ENCODE peak calls at places on chromosomes 2 and 18, in five cellular contexts. P is adrenal gland, J is neural crest cell, M is esophagus squamous epithelium, I is ascending aorta. E is an unnamed sample.

GRCh38 chr2:121489284-121489683 is 41.4 kb upstream of the RNU4ATAC start:
- DNase-seq in M (no peak), I (no peak), P (no peak), J (no peak), E (no peak)

GRCh38 chr2:141341444-141341843 is 789.4 kb downstream of the LRP1B start:
- DNase-seq in M (no peak), P (no peak), J (no peak), I (no peak), E (no peak)

GRCh38 chr2:9629222-9630000 is 1.4 kb downstream of the YWHAQ start:
- DNase-seq in P (peak), M (no peak), J (no peak), I (no peak), E (no peak)

GRCh38 chr2:210503622-210504300 is 27.2 kb upstream of the LANCL1 start:
- DNase-seq in P (no peak), I (no peak), J (no peak), M (no peak), E (no peak)

GRCh38 chr18:22171263-22171838 is 2.0 kb downstream of the GATA6 start:
- DNase-seq in M (no peak), J (no peak), I (no peak), P (peak), E (no peak)

GRCh38 chr2:98277156-98277859 is 68.9 kb upstream of the CNGA3 start:
- DNase-seq in M (no peak), J (no peak), I (peak), P (peak), E (no peak)

GRCh38 chr2:3770724-3771415 is 67.5 kb downstream of the DCDC2C start:
- DNase-seq in M (no peak), J (no peak), I (no peak), P (no peak), E (no peak)

GRCh38 chr18:78973357-78974083 is 6.1 kb upstream of the SALL3 start:
- DNase-seq in J (no peak), I (no peak), M (no peak), P (no peak), E (no peak)

GRCh38 chr18:44715245-44715644 is 34.6 kb downstream of the SETBP1 start:
- DNase-seq in J (no peak), M (no peak), P (no peak), I (no peak), E (no peak)

GRCh38 chr2:102514061-102514785 is 41.2 kb downstream of the SLC9A4 start:
- DNase-seq in P (peak), M (no peak), J (no peak), I (no peak), E (peak)

GRCh38 chr18:55256568-55257289 is 297.5 kb upstream of the CCDC68 start:
- DNase-seq in I (no peak), P (no peak), M (no peak), J (no peak), E (no peak)

GRCh38 chr2:58054264-58054663 is 7.7 kb downstream of the VRK2 start:
- DNase-seq in M (no peak), J (no peak), P (no peak), I (no peak), E (no peak)

GRCh38 chr2:160652236-160652635 is 158.6 kb upstream of the RBMS1 start:
- DNase-seq in P (no peak), J (no peak), I (no peak), M (no peak), E (no peak)

GRCh38 chr2:129667586-129667985 is 311.9 kb upstream of the RAB6C start:
- DNase-seq in I (no peak), J (no peak), P (no peak), M (no peak), E (no peak)

GRCh38 chr2:46170611-46171385 is 126.4 kb upstream of the EPAS1 start:
- DNase-seq in I (no peak), P (no peak), M (no peak), J (no peak), E (no peak)

GRCh38 chr2:42163444-42164045 is 5.6 kb upstream of the EML4 start:
- DNase-seq in M (no peak), I (no peak), P (no peak), J (no peak), E (no peak)

GRCh38 chr2:28470759-28471158 is 25.1 kb upstream of the PLB1 start:
- DNase-seq in M (no peak), J (no peak), P (no peak), I (no peak), E (no peak)

GRCh38 chr2:120587997-120588336 is 147.7 kb upstream of the GLI2 start:
- DNase-seq in M (no peak), I (no peak), P (no peak), J (no peak), E (no peak)

GRCh38 chr2:75140288-75140687 is 59.0 kb downstream of the TACR1 start:
- DNase-seq in J (no peak), M (no peak), I (no peak), P (no peak), E (no peak)

GRCh38 chr2:242063364-242064249 is 194.1 kb downstream of the RTP5 start:
- DNase-seq in P (no peak), M (no peak), J (no peak), I (no peak), E (no peak)

GRCh38 chr18:505483-506122 is 5.1 kb upstream of the COLEC12 start:
- DNase-seq in P (no peak), I (no peak), M (no peak), J (no peak), E (no peak)

GRCh38 chr2:100907832-100908231 is 87.9 kb downstream of the NPAS2 start:
- DNase-seq in P (no peak), M (no peak), J (no peak), I (no peak), E (no peak)

GRCh38 chr18:38940863-38941531 is 1375.4 kb upstream of the CELF4 start:
- DNase-seq in P (no peak), M (no peak), I (no peak), J (no peak), E (no peak)

GRCh38 chr2:130743278-130743677 is 12.1 kb upstream of the AMER3 start:
- DNase-seq in I (no peak), M (no peak), P (no peak), J (no peak), E (no peak)

GRCh38 chr18:3015203-3015590 is 2.3 kb upstream of the LPIN2 start:
- DNase-seq in M (no peak), I (no peak), J (no peak), P (no peak), E (no peak)

GRCh38 chr2:217756375-217757107 is 246.3 kb downstream of the TNS1 start:
- DNase-seq in J (peak), I (peak), M (no peak), P (peak), E (no peak)

GRCh38 chr2:199279146-199279545 is 178.6 kb downstream of the SATB2 start:
- DNase-seq in I (no peak), M (no peak), J (no peak), P (no peak), E (no peak)

GRCh38 chr2:69583434-69583833 is 60.1 kb downstream of the AAK1 start:
- DNase-seq in P (no peak), J (no peak), I (no peak), M (no peak), E (no peak)

GRCh38 chr2:45652090-45653050 is 895 bp downstream of the PRKCE start:
- DNase-seq in J (peak), M (no peak), P (peak), I (peak), E (no peak)

GRCh38 chr18:44744206-44745180 is 63.8 kb downstream of the SETBP1 start:
- DNase-seq in I (no peak), M (no peak), J (peak), P (peak), E (no peak)

GRCh38 chr2:235958631-235959395 is 209.4 kb downstream of the GBX2 start:
- DNase-seq in P (no peak), J (no peak), M (no peak), I (no peak), E (no peak)

GRCh38 chr2:206229642-206230041 is 44.8 kb upstream of the ZDBF2 start:
- DNase-seq in M (no peak), P (no peak), J (no peak), I (no peak), E (no peak)

GRCh38 chr2:206232287-206233035 is 42.0 kb upstream of the ZDBF2 start:
- DNase-seq in I (no peak), J (no peak), M (no peak), P (no peak), E (no peak)

GRCh38 chr2:206231669-206232286 is 42.7 kb upstream of the ZDBF2 start:
- DNase-seq in I (no peak), P (no peak), M (no peak), J (no peak), E (no peak)

GRCh38 chr2:206225435-206226232 is 48.8 kb upstream of the ZDBF2 start:
- DNase-seq in J (no peak), P (no peak), M (no peak), I (no peak), E (no peak)

GRCh38 chr2:206230060-206230890 is 44.2 kb upstream of the ZDBF2 start:
- DNase-seq in J (no peak), M (no peak), P (no peak), I (no peak), E (no peak)
- TF ChIP-seq CTCF in J (peak), M (peak), P (no peak), I (no peak), E (no peak)

GRCh38 chr18:26164571-26164970 is 30.9 kb downstream of the PSMA8 start:
- DNase-seq in M (no peak), P (no peak), J (no peak), I (no peak), E (no peak)

GRCh38 chr18:26157326-26157725 is 23.7 kb downstream of the PSMA8 start:
- DNase-seq in I (no peak), J (no peak), M (no peak), P (no peak), E (no peak)

DNA sequence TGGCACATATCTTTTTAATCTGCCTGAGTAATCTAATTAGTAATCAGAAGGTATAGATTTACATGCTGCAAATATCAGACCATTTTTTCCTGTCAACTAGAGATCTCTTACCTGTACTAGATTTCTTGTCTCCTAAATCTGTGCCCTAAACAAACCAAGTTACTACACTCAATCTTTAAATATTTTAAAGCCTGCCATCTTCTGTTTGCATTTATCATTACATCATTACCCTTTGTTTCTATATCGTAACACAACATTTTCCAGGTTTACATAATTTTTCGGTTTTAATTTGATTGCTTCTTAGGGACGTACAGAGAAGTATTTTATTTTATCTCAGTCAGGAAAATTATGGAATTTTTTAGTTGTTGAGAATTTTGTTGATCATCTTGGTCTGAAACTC is 25.7 kb downstream of the PSMA8 start:
- DNase-seq in J (no peak), M (no peak), P (no peak), I (no peak), E (no peak)
- TF ChIP-seq CTCF in J (peak), M (no peak), P (no peak), I (no peak), E (no peak)

GRCh38 chr18:46097853-46098615 is at the start of gene ATP5F1A:
- DNase-seq in I (peak), P (peak), M (peak), J (peak), E (peak)
- TF ChIP-seq CTCF in I (no peak), P (no peak), M (no peak), J (peak), E (no peak)

GRCh38 chr2:179444056-179444455 is 179.4 kb upstream of the SESTD1 start:
- DNase-seq in P (no peak), M (no peak), I (no peak), J (no peak), E (no peak)

GRCh38 chr2:179447426-179447825 is 182.8 kb upstream of the SESTD1 start:
- DNase-seq in I (no peak), P (no peak), M (no peak), J (no peak), E (no peak)

GRCh38 chr2:179449010-179449409 is 184.4 kb upstream of the SESTD1 start:
- DNase-seq in M (no peak), I (no peak), P (no peak), J (no peak), E (no peak)

GRCh38 chr2:179446475-179447141 is 182.0 kb upstream of the SESTD1 start:
- DNase-seq in I (no peak), P (no peak), M (no peak), J (no peak), E (no peak)

DNA sequence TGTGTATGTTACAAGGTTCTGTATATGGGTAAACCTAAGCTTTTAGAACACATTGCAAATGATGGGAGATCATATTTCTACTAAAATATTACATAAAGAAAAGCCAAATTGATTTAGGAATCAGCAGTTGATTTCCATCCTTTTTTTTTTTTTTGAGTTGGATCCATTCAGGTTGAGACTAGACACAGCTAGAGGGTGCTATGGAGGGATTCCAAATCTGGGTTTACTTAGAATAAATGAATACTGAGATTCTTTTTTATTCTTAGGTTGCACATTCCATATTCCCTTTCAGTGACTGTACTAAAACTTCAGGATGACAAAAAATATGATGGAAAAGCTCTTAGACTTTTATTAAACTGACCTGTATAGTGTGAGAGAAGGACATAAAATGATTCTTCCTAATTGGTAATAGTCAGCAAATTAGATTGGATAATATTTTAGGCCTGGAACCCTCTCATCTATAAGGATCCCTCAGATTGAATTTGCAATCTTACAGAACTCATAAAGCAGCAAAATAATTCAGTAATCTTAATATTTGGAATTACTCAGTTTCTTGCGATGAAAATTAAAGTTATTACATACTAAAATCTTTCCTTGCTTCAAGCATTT is 183.3 kb upstream of the SESTD1 start:
- DNase-seq in P (no peak), J (no peak), I (no peak), M (no peak), E (no peak)
- TF ChIP-seq CTCF in P (no peak), J (no peak), I (no peak), M (no peak), E (no peak)

DNA sequence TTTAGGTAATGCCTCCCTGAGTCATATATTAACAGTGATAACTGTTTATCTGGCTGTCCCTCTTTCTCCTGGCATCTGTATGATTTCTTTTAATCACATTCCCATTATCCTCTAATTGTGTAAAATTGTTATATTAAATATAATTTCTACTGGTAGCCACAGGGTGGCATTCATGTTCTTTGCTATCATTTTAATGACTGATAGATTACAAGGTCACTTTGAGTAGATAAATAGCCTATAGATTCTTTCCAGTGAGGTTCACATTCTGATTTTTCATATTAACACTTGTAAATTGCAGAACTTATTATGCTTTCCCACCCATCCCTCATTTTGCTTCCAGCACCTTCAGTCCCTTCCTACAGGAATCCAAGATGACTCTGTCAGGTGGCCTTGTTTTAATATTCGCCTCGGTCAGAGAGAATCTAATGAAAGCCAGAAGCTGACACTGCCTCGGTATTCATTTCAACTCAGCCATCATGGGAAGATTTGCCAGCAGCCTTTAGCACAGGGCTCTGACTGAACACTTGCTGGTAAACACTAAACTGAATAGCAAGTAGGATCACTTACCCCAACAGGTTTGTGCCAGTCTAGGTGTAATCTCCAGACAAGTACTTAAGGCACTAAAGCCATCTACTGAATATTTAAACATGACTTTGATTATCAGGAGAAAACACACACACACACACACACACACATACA is 101.2 kb upstream of the FSHR start:
- DNase-seq in I (no peak), J (no peak), P (no peak), M (no peak), E (no peak)
- TF ChIP-seq CTCF in I (no peak), J (no peak), P (no peak), M (peak), E (no peak)

DNA sequence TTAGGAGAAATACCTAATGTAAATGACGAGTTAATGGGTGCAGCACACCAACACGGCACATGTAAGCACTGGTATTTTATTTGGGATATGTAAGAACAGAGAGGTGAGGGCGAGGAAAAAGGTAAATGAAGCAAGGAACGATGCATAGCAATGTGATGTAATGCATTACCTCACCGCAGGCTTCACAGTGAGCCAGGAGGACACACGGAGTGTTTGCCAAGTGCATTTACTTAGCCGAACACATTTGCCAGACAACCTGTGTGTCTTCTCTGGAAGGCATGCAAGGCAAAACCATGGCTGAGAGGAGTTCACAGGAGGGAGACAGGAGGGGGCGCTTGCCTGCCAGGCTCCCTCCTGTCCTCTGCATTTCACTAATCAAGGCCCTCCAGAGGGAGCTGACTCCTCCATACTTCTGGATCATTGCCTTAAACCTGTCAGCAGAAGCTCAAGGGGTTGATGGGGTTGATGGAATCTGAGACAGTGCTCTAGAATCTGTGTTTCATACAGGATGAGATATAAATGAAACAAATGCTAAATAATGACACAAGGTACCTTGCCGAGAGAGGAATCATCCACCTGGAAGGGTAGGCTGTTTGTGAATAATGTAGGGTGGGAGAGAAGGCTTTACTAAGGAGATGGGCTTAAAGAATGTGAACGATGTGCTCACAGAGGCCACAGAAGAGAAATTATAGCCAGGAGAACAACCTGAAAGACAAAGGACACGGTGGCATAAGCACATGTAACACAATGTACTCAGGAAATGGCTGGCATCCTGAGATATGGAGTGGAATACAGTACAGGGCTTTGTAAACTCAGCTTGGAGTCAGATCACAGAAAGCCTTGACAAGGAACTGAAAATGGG is 9.1 kb upstream of the TPRKB start:
- DNase-seq in J (no peak), M (no peak), P (no peak), I (no peak), E (no peak)
- TF ChIP-seq CTCF in J (no peak), M (no peak), P (no peak), I (no peak), E (no peak)

GRCh38 chr2:188984126-188984525 is 10.0 kb downstream of the COL3A1 start:
- DNase-seq in J (no peak), P (no peak), I (no peak), M (no peak), E (no peak)
- TF ChIP-seq CTCF in J (no peak), P (no peak), I (peak), M (no peak), E (peak)